ENCODE peak calls at places on chromosomes 12 and 14, in five cellular contexts. One of them, this sample, is unnamed.

GRCh38 chr12:8033153-8034044 is 883 bp downstream of the FOXJ2 start:
- DNase-seq in transverse colon: peak
- DNase-seq in GM12892: peak
- DNase-seq in sigmoid colon: peak
- DNase-seq in breast epithelium: no peak
- DNase-seq in this sample: no peak

GRCh38 chr12:3045989-3046388 is 31.2 kb upstream of the TSPAN9 start:
- DNase-seq in GM12892: no peak
- DNase-seq in transverse colon: no peak
- DNase-seq in sigmoid colon: peak
- DNase-seq in breast epithelium: no peak
- DNase-seq in this sample: no peak

GRCh38 chr14:99158150-99158549 is 113.8 kb downstream of the BCL11B start:
- DNase-seq in transverse colon: no peak
- DNase-seq in breast epithelium: peak
- DNase-seq in sigmoid colon: peak
- DNase-seq in GM12892: no peak
- DNase-seq in this sample: no peak

GRCh38 chr12:76946451-76946850 is 67.6 kb upstream of the CSRP2 start:
- DNase-seq in transverse colon: no peak
- DNase-seq in GM12892: no peak
- DNase-seq in breast epithelium: no peak
- DNase-seq in sigmoid colon: no peak
- DNase-seq in this sample: no peak

GRCh38 chr14:31479026-31479425 is 8.8 kb downstream of the GPR33 start:
- DNase-seq in GM12892: no peak
- DNase-seq in breast epithelium: no peak
- DNase-seq in sigmoid colon: no peak
- DNase-seq in transverse colon: no peak
- DNase-seq in this sample: no peak

GRCh38 chr12:92094751-92095161 is 50.9 kb downstream of the BTG1 start:
- DNase-seq in breast epithelium: no peak
- DNase-seq in transverse colon: no peak
- DNase-seq in sigmoid colon: no peak
- DNase-seq in GM12892: no peak
- DNase-seq in this sample: no peak

GRCh38 chr12:10067942-10068341 is 30.8 kb downstream of the CLEC1A start:
- DNase-seq in transverse colon: no peak
- DNase-seq in GM12892: no peak
- DNase-seq in breast epithelium: no peak
- DNase-seq in sigmoid colon: no peak
- DNase-seq in this sample: no peak

GRCh38 chr12:131097247-131098177 is 143.8 kb downstream of the ADGRD1 start:
- DNase-seq in sigmoid colon: peak
- DNase-seq in transverse colon: no peak
- DNase-seq in GM12892: no peak
- DNase-seq in breast epithelium: peak
- DNase-seq in this sample: peak

GRCh38 chr14:88384653-88385205 is 728 bp upstream of the SPATA7 start:
- DNase-seq in GM12892: no peak
- DNase-seq in breast epithelium: no peak
- DNase-seq in sigmoid colon: no peak
- DNase-seq in transverse colon: no peak
- DNase-seq in this sample: no peak

GRCh38 chr14:103696027-103696402 is 19.2 kb downstream of the XRCC3 start:
- DNase-seq in GM12892: no peak
- DNase-seq in sigmoid colon: no peak
- DNase-seq in breast epithelium: no peak
- DNase-seq in transverse colon: no peak
- DNase-seq in this sample: peak

GRCh38 chr12:53057816-53058500 is 8.1 kb downstream of the TNS2 start:
- DNase-seq in sigmoid colon: peak
- DNase-seq in GM12892: no peak
- DNase-seq in breast epithelium: no peak
- DNase-seq in transverse colon: no peak
- DNase-seq in this sample: no peak

GRCh38 chr12:57851552-57852186 is 5.1 kb upstream of the CTDSP2 start:
- DNase-seq in sigmoid colon: no peak
- DNase-seq in transverse colon: no peak
- DNase-seq in breast epithelium: no peak
- DNase-seq in GM12892: no peak
- DNase-seq in this sample: no peak

GRCh38 chr12:58067610-58068387 is 126.4 kb downstream of the ATP23 start:
- DNase-seq in breast epithelium: no peak
- DNase-seq in transverse colon: no peak
- DNase-seq in sigmoid colon: no peak
- DNase-seq in GM12892: no peak
- DNase-seq in this sample: no peak

GRCh38 chr14:104876251-104876699 is 11.2 kb downstream of the CEP170B start:
- DNase-seq in transverse colon: no peak
- DNase-seq in GM12892: no peak
- DNase-seq in breast epithelium: no peak
- DNase-seq in sigmoid colon: no peak
- DNase-seq in this sample: no peak

GRCh38 chr12:57552692-57553321 is 3.0 kb downstream of the KIF5A start:
- DNase-seq in breast epithelium: no peak
- DNase-seq in transverse colon: no peak
- DNase-seq in GM12892: no peak
- DNase-seq in sigmoid colon: no peak
- DNase-seq in this sample: no peak

GRCh38 chr12:103138538-103138937 is 181.1 kb downstream of the ASCL1 start:
- DNase-seq in sigmoid colon: no peak
- DNase-seq in GM12892: no peak
- DNase-seq in breast epithelium: no peak
- DNase-seq in transverse colon: no peak
- DNase-seq in this sample: no peak

GRCh38 chr12:90959538-90960139 is 4.7 kb upstream of the CCER1 start:
- DNase-seq in GM12892: no peak
- DNase-seq in breast epithelium: no peak
- DNase-seq in transverse colon: no peak
- DNase-seq in sigmoid colon: no peak
- DNase-seq in this sample: no peak

GRCh38 chr14:67557656-67558055 is 24.6 kb downstream of the PLEKHH1 start:
- DNase-seq in GM12892: no peak
- DNase-seq in sigmoid colon: no peak
- DNase-seq in breast epithelium: no peak
- DNase-seq in transverse colon: no peak
- DNase-seq in this sample: peak

DNA sequence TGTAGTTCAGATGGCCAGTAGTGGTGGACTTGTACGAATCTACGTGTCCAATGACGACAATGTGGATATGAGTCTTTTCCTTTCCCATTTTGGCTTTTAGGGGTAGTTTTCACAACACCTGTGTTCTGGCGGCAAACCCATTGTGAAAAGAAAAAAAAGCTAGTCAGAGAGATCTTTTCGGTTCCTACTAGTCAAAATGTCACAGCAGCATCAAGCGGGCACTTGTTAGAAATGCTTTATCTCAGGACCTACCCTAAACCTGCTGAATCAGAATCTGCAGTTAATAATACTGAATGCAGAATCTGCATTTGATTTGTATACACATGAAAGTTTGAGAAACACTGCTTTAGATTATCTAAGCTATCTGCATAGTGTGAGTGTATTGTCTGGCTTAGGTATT is 18.3 kb downstream of the AEBP2 start:
- DNase-seq in breast epithelium: no peak
- DNase-seq in transverse colon: no peak
- DNase-seq in sigmoid colon: no peak
- DNase-seq in GM12892: no peak
- DNase-seq in this sample: no peak
- TF ChIP-seq POLR2A in breast epithelium: no peak
- TF ChIP-seq POLR2A in transverse colon: no peak
- TF ChIP-seq POLR2A in sigmoid colon: no peak
- TF ChIP-seq POLR2A in GM12892: no peak
- TF ChIP-seq POLR2A in this sample: no peak

GRCh38 chr12:96687719-96688118 is 198.3 kb downstream of the CFAP54 start:
- DNase-seq in breast epithelium: no peak
- DNase-seq in GM12892: no peak
- DNase-seq in sigmoid colon: no peak
- DNase-seq in transverse colon: no peak
- DNase-seq in this sample: no peak
- TF ChIP-seq POLR2AphosphoS5 in breast epithelium: no peak
- TF ChIP-seq POLR2AphosphoS5 in GM12892: no peak
- TF ChIP-seq POLR2AphosphoS5 in sigmoid colon: no peak
- TF ChIP-seq POLR2AphosphoS5 in transverse colon: no peak
- TF ChIP-seq POLR2AphosphoS5 in this sample: no peak

DNA sequence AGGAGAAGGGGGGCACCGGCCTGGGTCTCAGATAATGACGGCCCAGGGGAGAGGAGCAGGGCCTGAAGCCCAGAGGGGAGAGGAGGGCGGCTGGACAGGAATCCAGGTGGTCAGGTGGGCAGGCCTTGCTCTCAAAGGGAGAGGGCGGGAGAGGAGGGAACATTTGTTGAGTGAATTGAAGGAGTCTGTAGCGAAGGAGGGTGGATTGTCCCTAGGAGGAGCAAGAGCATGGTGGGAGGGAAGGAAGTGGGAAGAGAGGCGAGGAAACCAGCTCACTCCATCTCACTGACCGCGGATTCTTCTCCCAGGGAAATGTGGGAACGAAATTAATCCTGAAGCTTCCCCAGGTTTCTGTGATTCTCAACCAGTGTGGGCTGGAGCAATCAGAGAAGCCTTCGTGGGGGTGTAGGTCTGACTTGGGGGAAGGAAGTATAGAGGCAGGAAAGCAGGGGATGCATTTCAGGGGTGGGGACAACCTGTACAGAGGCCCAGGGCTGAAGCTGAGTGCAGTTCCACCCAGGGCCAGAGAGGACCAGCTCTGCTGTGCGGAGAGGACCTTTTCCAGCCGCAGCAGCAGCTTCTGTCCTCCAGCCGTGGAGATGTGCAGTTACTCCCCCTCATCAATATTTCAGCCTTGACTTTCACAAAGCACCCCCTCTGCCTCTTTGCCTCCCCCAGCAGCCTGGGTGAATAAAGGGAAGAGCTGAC is 100.9 kb downstream of the CHST11 start:
- DNase-seq in GM12892: no peak
- DNase-seq in sigmoid colon: no peak
- DNase-seq in transverse colon: no peak
- DNase-seq in breast epithelium: no peak
- DNase-seq in this sample: no peak
- TF ChIP-seq POLR2A in GM12892: no peak
- TF ChIP-seq POLR2A in sigmoid colon: no peak
- TF ChIP-seq POLR2A in transverse colon: no peak
- TF ChIP-seq POLR2A in breast epithelium: no peak
- TF ChIP-seq POLR2A in this sample: no peak

GRCh38 chr14:59333668-59334067 is 131.5 kb downstream of the GPR135 start:
- DNase-seq in breast epithelium: no peak
- DNase-seq in sigmoid colon: peak
- DNase-seq in GM12892: no peak
- DNase-seq in transverse colon: no peak
- DNase-seq in this sample: no peak

GRCh38 chr14:59333235-59333634 is 131.9 kb downstream of the GPR135 start:
- DNase-seq in GM12892: no peak
- DNase-seq in breast epithelium: no peak
- DNase-seq in transverse colon: no peak
- DNase-seq in sigmoid colon: no peak
- DNase-seq in this sample: no peak

GRCh38 chr14:59336078-59336477 is 129.1 kb downstream of the GPR135 start:
- DNase-seq in GM12892: no peak
- DNase-seq in breast epithelium: no peak
- DNase-seq in sigmoid colon: no peak
- DNase-seq in transverse colon: no peak
- DNase-seq in this sample: no peak

GRCh38 chr14:59339526-59339925 is 125.7 kb downstream of the GPR135 start:
- DNase-seq in breast epithelium: no peak
- DNase-seq in GM12892: no peak
- DNase-seq in transverse colon: no peak
- DNase-seq in sigmoid colon: no peak
- DNase-seq in this sample: no peak

DNA sequence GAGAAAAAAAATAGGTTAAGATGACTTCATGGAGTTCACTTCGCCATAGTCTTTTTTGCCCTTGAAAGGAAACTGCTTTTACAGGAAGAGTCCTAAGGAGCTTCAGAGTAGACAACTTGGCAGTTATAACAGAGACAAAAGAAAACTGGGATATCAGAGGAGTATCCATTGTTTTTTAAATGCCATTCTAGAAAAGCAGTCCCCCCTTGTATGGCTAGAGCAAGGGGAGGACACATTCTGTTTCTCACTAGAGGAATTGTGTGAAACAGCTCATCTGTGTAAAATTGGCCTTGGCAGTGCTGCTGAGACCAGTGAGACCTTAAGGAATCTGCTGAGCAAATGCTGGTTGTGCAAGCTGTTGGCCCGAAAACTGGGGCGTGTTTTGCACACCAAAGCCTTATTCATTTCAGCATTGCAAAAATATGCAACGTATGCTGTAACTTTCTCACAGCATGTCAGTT is 128.0 kb downstream of the GPR135 start:
- DNase-seq in transverse colon: peak
- DNase-seq in sigmoid colon: peak
- DNase-seq in breast epithelium: no peak
- DNase-seq in GM12892: no peak
- DNase-seq in this sample: peak
- TF ChIP-seq POLR2AphosphoS5 in transverse colon: peak
- TF ChIP-seq POLR2AphosphoS5 in sigmoid colon: peak
- TF ChIP-seq POLR2AphosphoS5 in breast epithelium: peak
- TF ChIP-seq POLR2AphosphoS5 in GM12892: no peak
- TF ChIP-seq POLR2AphosphoS5 in this sample: peak

GRCh38 chr12:6937481-6938352 is 5.9 kb upstream of the RNU7-1 start:
- DNase-seq in transverse colon: peak
- DNase-seq in GM12892: peak
- DNase-seq in sigmoid colon: peak
- DNase-seq in breast epithelium: peak
- DNase-seq in this sample: peak
- TF ChIP-seq POLR2A in transverse colon: peak
- TF ChIP-seq POLR2A in GM12892: peak
- TF ChIP-seq POLR2A in sigmoid colon: peak
- TF ChIP-seq POLR2A in breast epithelium: peak
- TF ChIP-seq POLR2A in this sample: no peak

DNA sequence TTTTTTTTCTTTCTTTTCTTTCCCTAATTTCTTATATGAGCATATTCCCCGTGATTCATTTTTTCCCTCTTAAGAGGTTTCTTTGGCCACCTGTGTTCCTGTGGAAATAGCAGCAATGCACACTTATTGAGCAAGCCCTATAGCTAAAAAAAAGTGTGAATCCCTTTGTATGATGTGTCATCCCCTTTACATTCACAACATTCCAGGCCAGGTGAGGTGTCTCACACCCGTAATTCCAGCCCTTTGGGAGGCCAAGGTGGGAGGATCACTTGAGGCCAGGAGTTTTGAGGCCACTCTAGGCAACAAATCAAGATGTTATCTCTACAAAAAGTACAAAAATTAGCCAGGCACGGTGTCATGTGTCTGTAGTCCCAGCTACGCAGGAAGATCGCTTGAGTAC is 700.4 kb upstream of the TBX3 start:
- DNase-seq in breast epithelium: no peak
- DNase-seq in sigmoid colon: no peak
- DNase-seq in GM12892: no peak
- DNase-seq in transverse colon: no peak
- DNase-seq in this sample: no peak
- TF ChIP-seq POLR2AphosphoS5 in breast epithelium: no peak
- TF ChIP-seq POLR2AphosphoS5 in sigmoid colon: no peak
- TF ChIP-seq POLR2AphosphoS5 in GM12892: no peak
- TF ChIP-seq POLR2AphosphoS5 in transverse colon: no peak
- TF ChIP-seq POLR2AphosphoS5 in this sample: no peak